ENCODE peak calls at places on chromosomes 3 and 15, in seven cellular contexts. V is OCI-LY7; I is fibroblast of the aortic adventitia; J is AG04450; E is glutamatergic neuron; X is HCT116; N is CD4-positive, alpha-beta T cell. F is an unnamed sample.
A peak's percentile ranks its signal among the peaks of the same experiment; 100 is the strongest.

GRCh38 chr3:56921573-56922571 is 120.1 kb upstream of the ARHGEF3 start:
- DNase-seq in V (peak; percentile 58), I (peak; percentile 97), J (peak; percentile 11), E (no peak), X (no peak), N (no peak), F (no peak)

GRCh38 chr3:51581529-51581928 is 43.0 kb downstream of the RAD54L2 start:
- DNase-seq in V (no peak), I (peak; percentile 21), J (no peak), E (no peak), X (no peak), N (no peak), F (no peak)

GRCh38 chr3:126279853-126280252 is 77.4 kb downstream of the KLF15 start:
- DNase-seq in V (no peak), I (no peak), J (no peak), E (no peak), X (no peak), N (no peak), F (no peak)

GRCh38 chr3:13233487-13234154 is 160.4 kb upstream of the IQSEC1 start:
- DNase-seq in V (peak; percentile 43), I (no peak), J (no peak), E (no peak), X (no peak), N (no peak), F (no peak)

GRCh38 chr3:61979645-61980430 is 393.5 kb downstream of the FEZF2 start:
- DNase-seq in V (no peak), I (no peak), J (no peak), E (no peak), X (no peak), N (no peak), F (no peak)

GRCh38 chr3:25380222-25380739 is 47.8 kb upstream of the RARB start:
- DNase-seq in V (no peak), I (no peak), J (no peak), E (no peak), X (no peak), N (no peak), F (no peak)

GRCh38 chr3:120640231-120640630 is 41.8 kb downstream of the HGD start:
- DNase-seq in V (no peak), I (no peak), J (no peak), E (no peak), X (no peak), N (no peak), F (no peak)

GRCh38 chr3:146159616-146160232 is 1.3 kb downstream of the PLOD2 start:
- DNase-seq in V (no peak), I (peak; percentile 40), J (no peak), E (no peak), X (no peak), N (no peak), F (no peak)

GRCh38 chr3:31704651-31705179 is 172.0 kb downstream of the STT3B start:
- DNase-seq in V (no peak), I (peak; percentile 47), J (peak; percentile 65), E (no peak), X (peak; percentile 55), N (no peak), F (no peak)

GRCh38 chr15:84816694-84817460 is at the start of gene ALPK3:
- DNase-seq in V (no peak), I (no peak), J (no peak), E (peak; percentile 46), X (no peak), N (no peak), F (no peak)

GRCh38 chr3:101867521-101867920 is 18.2 kb downstream of the NFKBIZ start:
- DNase-seq in V (no peak), I (no peak), J (no peak), E (no peak), X (no peak), N (no peak), F (no peak)

GRCh38 chr3:46496745-46497555 is 826 bp upstream of the RTP3 start:
- DNase-seq in V (peak; percentile 72), I (no peak), J (no peak), E (peak; percentile 34), X (no peak), N (peak; percentile 57), F (no peak)

GRCh38 chr15:80779658-80780415 is 667 bp downstream of the CEMIP start:
- DNase-seq in V (no peak), I (peak; percentile 49), J (no peak), E (peak; percentile 44), X (no peak), N (no peak), F (no peak)

GRCh38 chr3:69085543-69086132 is 901 bp downstream of the ARL6IP5 start:
- DNase-seq in V (peak; percentile 14), I (peak; percentile 39), J (no peak), E (peak; percentile 19), X (no peak), N (no peak), F (no peak)

GRCh38 chr3:177498037-177498857 is 301.0 kb upstream of the TBL1XR1 start:
- DNase-seq in V (no peak), I (peak; percentile 68), J (no peak), E (no peak), X (no peak), N (no peak), F (no peak)

GRCh38 chr3:64027708-64028107 is 4.4 kb upstream of the PSMD6 start:
- DNase-seq in V (no peak), I (no peak), J (no peak), E (no peak), X (no peak), N (no peak), F (no peak)

GRCh38 chr15:59688383-59688887 is 685 bp downstream of the BNIP2 start:
- DNase-seq in V (peak; percentile 65), I (peak; percentile 87), J (no peak), E (no peak), X (peak; percentile 6), N (no peak), F (peak; percentile 65)

GRCh38 chr3:128207953-128208352 is 54.7 kb downstream of the EEFSEC start:
- DNase-seq in V (no peak), I (no peak), J (no peak), E (no peak), X (no peak), N (no peak), F (no peak)

GRCh38 chr15:70669966-70670658 is 93.2 kb downstream of the UACA start:
- DNase-seq in V (no peak), I (peak; percentile 28), J (no peak), E (no peak), X (no peak), N (no peak), F (no peak)

GRCh38 chr3:119257654-119258410 is 17.2 kb upstream of the B4GALT4 start:
- DNase-seq in V (peak; percentile 7), I (peak; percentile 30), J (no peak), E (no peak), X (no peak), N (no peak), F (no peak)

GRCh38 chr15:63048986-63049665 is 6.6 kb downstream of the TPM1 start:
- DNase-seq in V (peak; percentile 41), I (peak; percentile 71), J (no peak), E (peak; percentile 60), X (no peak), N (peak; percentile 27), F (no peak)
- TF ChIP-seq CTCF in V (no peak), I (no peak), J (no peak), E (no peak), X (no peak), N (no peak), F (no peak)

GRCh38 chr15:77647961-77648360 is 15.2 kb upstream of the LINGO1 start:
- DNase-seq in V (no peak), I (no peak), J (no peak), E (no peak), X (no peak), N (no peak), F (no peak)

GRCh38 chr15:77649610-77650009 is 16.9 kb upstream of the LINGO1 start:
- DNase-seq in V (no peak), I (no peak), J (no peak), E (no peak), X (no peak), N (no peak), F (no peak)

GRCh38 chr15:77649019-77649418 is 16.3 kb upstream of the LINGO1 start:
- DNase-seq in V (no peak), I (no peak), J (no peak), E (no peak), X (no peak), N (no peak), F (no peak)

GRCh38 chr15:77653832-77654480 is 21.2 kb upstream of the LINGO1 start:
- DNase-seq in V (no peak), I (no peak), J (no peak), E (no peak), X (no peak), N (no peak), F (no peak)

GRCh38 chr15:77650285-77650684 is 17.6 kb upstream of the LINGO1 start:
- DNase-seq in V (peak; percentile 14), I (no peak), J (no peak), E (peak; percentile 75), X (peak; percentile 12), N (no peak), F (no peak)
- TF ChIP-seq CTCF in V (peak; percentile 67), I (peak; percentile 3), J (peak; percentile 24), E (peak; percentile 58), X (peak; percentile 19), N (no peak), F (no peak)

DNA sequence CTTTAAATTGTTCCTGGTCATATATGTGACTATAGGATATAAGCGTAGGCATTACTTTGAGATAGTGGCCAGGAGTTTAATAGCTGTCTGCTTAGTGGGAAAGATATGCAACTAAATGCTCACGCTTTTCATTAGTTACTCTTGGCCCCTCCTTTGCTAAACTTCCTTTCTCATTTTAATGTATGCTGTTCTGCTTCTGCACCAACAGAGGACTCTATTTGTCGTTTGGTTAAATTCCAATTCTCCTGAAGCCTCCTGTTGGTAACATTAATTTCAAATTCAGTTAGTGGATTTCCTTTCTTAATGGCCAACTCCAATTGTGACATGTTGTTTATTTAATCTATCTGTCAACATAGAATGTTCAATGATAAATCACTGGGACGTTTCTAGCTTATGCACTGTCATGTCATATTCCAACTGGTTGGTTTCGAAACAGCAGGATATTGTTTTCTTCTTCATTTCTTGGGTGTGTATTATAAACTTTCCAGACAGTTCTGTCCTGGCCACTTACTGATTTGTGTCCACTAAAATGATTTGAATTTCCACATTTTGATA is 467.4 kb upstream of the BCHE start:
- DNase-seq in V (no peak), I (no peak), J (no peak), E (no peak), X (no peak), N (no peak), F (no peak)
- TF ChIP-seq CTCF in V (no peak), I (no peak), J (no peak), E (no peak), X (no peak), N (no peak), F (no peak)

GRCh38 chr15:29092376-29093064 is 177.1 kb downstream of the NSMCE3 start:
- DNase-seq in V (no peak), I (no peak), J (no peak), E (no peak), X (no peak), N (no peak), F (peak; percentile 30)

GRCh38 chr15:29088666-29089065 is 181.0 kb downstream of the NSMCE3 start:
- DNase-seq in V (no peak), I (no peak), J (no peak), E (no peak), X (no peak), N (no peak), F (peak; percentile 30)

GRCh38 chr15:29089731-29090616 is 179.6 kb downstream of the NSMCE3 start:
- DNase-seq in V (no peak), I (peak; percentile 3), J (peak; percentile 13), E (no peak), X (no peak), N (no peak), F (peak; percentile 43)

GRCh38 chr15:29091666-29092065 is 178.0 kb downstream of the NSMCE3 start:
- DNase-seq in V (no peak), I (no peak), J (no peak), E (no peak), X (no peak), N (no peak), F (peak; percentile 22)

GRCh38 chr15:29090617-29091466 is 178.8 kb downstream of the NSMCE3 start:
- DNase-seq in V (peak; percentile 43), I (no peak), J (no peak), E (no peak), X (peak; percentile 12), N (peak; percentile 43), F (peak; percentile 36)
- TF ChIP-seq CTCF in V (peak; percentile 84), I (peak; percentile 73), J (peak; percentile 86), E (peak; percentile 92), X (peak; percentile 23), N (peak; percentile 81), F (peak; percentile 88)

F was measured in CD14-positive monocyte.